ENCODE peak calls at places on chromosomes 11 and 22, in four cellular contexts. T is GM12878, D is HepG2, Q is K562. O is an unnamed sample.

GRCh38 chr11:102256251-102256650 is 61.0 kb upstream of the BIRC3 start:
- DNase-seq in T (no peak), D (no peak), Q (no peak), O (no peak)

GRCh38 chr11:46669606-46670243 is 30.7 kb downstream of the ARHGAP1 start:
- DNase-seq in Q (peak; percentile 49), D (peak; percentile 23), T (no peak), O (no peak)

GRCh38 chr22:47609653-47610052 is 847.2 kb downstream of the TBC1D22A start:
- DNase-seq in T (no peak), D (no peak), Q (no peak), O (no peak)

GRCh38 chr11:43067681-43068080 is 244.1 kb upstream of the API5 start:
- DNase-seq in Q (no peak), D (no peak), T (no peak), O (no peak)

GRCh38 chr11:131923309-131923708 is 552.9 kb downstream of the NTM start:
- DNase-seq in Q (no peak), T (no peak), D (no peak), O (no peak)

GRCh38 chr11:61532136-61533038 is 23.8 kb downstream of the LRRC10B start:
- DNase-seq in Q (peak; percentile 84), D (peak; percentile 34), T (no peak), O (peak; percentile 83)

GRCh38 chr11:63870351-63871197 is 31.7 kb downstream of the MARK2 start:
- DNase-seq in D (no peak), T (no peak), Q (no peak), O (no peak)

GRCh38 chr11:77001524-77001923 is 32.7 kb upstream of the B3GNT6 start:
- DNase-seq in T (no peak), Q (no peak), D (no peak), O (no peak)

GRCh38 chr11:74639533-74639932 is 47.2 kb downstream of the POLD3 start:
- DNase-seq in T (no peak), Q (peak; percentile 26), D (no peak), O (peak; percentile 12)

GRCh38 chr11:67563354-67564114 is 20.1 kb upstream of the GSTP1 start:
- DNase-seq in D (no peak), Q (no peak), T (no peak), O (no peak)

GRCh38 chr22:39932918-39933649 is 27.1 kb upstream of the TMA7B start:
- DNase-seq in T (no peak), D (peak; percentile 29), Q (peak; percentile 73), O (peak; percentile 79)

GRCh38 chr11:133331031-133331430 is 201.3 kb downstream of the OPCML start:
- DNase-seq in Q (no peak), T (no peak), D (no peak), O (no peak)

GRCh38 chr11:114386545-114386944 is 13.8 kb downstream of the C11orf71 start:
- DNase-seq in Q (no peak), D (no peak), T (no peak), O (no peak)

GRCh38 chr11:131430466-131431176 is 60.2 kb downstream of the NTM start:
- DNase-seq in T (no peak), D (no peak), Q (no peak), O (no peak)

GRCh38 chr11:44005956-44006355 is 41.8 kb upstream of the ACCSL start:
- DNase-seq in T (no peak), Q (no peak), D (no peak), O (no peak)

GRCh38 chr11:656426-656825 is 19.4 kb downstream of the DRD4 start:
- DNase-seq in Q (no peak), D (no peak), T (no peak), O (peak; percentile 3)

GRCh38 chr11:50078001-50078400 is 45.3 kb downstream of the OR4C45 start:
- DNase-seq in Q (no peak), T (no peak), D (no peak), O (no peak)

GRCh38 chr22:37681001-37681424 is 5.1 kb upstream of the NOL12 start:
- DNase-seq in Q (no peak), D (no peak), T (no peak), O (no peak)

GRCh38 chr22:38981005-38981658 is 1.0 kb upstream of the APOBEC3B start:
- DNase-seq in Q (peak; percentile 59), T (no peak), D (peak; percentile 67), O (peak; percentile 59)

GRCh38 chr11:35857922-35858321 is 85.9 kb upstream of the LDLRAD3 start:
- DNase-seq in T (no peak), Q (no peak), D (no peak), O (no peak)

GRCh38 chr22:20998411-20999336 is 3.2 kb downstream of the THAP7 start:
- DNase-seq in T (no peak), Q (no peak), D (no peak), O (no peak)

GRCh38 chr11:17275376-17276235 is 933 bp upstream of the NUCB2 start:
- DNase-seq in T (no peak), Q (no peak), D (peak; percentile 48), O (no peak)

GRCh38 chr11:87600938-87601337 is 563.2 kb downstream of the TMEM135 start:
- DNase-seq in Q (no peak), D (no peak), T (no peak), O (no peak)

GRCh38 chr22:40410272-40410671 is 39.9 kb downstream of the SGSM3 start:
- DNase-seq in D (no peak), Q (no peak), T (no peak), O (no peak)

GRCh38 chr11:5234390-5234834 is at the start of gene HBD:
- DNase-seq in Q (peak; percentile 77), T (no peak), D (no peak), O (no peak)

GRCh38 chr22:31973739-31974138 is 29.4 kb downstream of the YWHAH start:
- DNase-seq in Q (no peak), T (no peak), D (no peak), O (no peak)

GRCh38 chr22:29251265-29251664 is 16.5 kb downstream of the RHBDD3 start:
- DNase-seq in D (no peak), T (no peak), Q (no peak), O (no peak)

GRCh38 chr11:27373392-27373791 is 10.4 kb upstream of the CCDC34 start:
- DNase-seq in D (no peak), Q (no peak), T (no peak), O (no peak)

GRCh38 chr11:64060861-64061444 is 25.2 kb downstream of the FLRT1 start:
- DNase-seq in Q (peak; percentile 89), T (no peak), D (no peak), O (peak; percentile 91)

GRCh38 chr11:121249039-121249663 is 43.4 kb upstream of the SC5D start:
- DNase-seq in Q (peak; percentile 46), D (peak; percentile 23), T (no peak), O (peak; percentile 52)

GRCh38 chr11:704189-704798 is 1.7 kb upstream of the EPS8L2 start:
- DNase-seq in T (no peak), Q (no peak), D (no peak), O (no peak)

GRCh38 chr22:17476838-17477237 is 86.5 kb upstream of the SLC25A18 start:
- DNase-seq in Q (no peak), D (no peak), T (no peak), O (no peak)

GRCh38 chr22:45420539-45420938 is 7.0 kb downstream of the RIBC2 start:
- DNase-seq in T (no peak), D (no peak), Q (no peak), O (no peak)

GRCh38 chr11:1269957-1270356 is 39.5 kb downstream of the TOLLIP start:
- DNase-seq in D (no peak), Q (no peak), T (no peak), O (no peak)

GRCh38 chr11:64970731-64971151 is 1.2 kb downstream of the MAJIN start:
- DNase-seq in T (no peak), Q (no peak), D (no peak), O (no peak)

GRCh38 chr22:28799125-28799833 is 1.1 kb downstream of the XBP1 start:
- DNase-seq in Q (peak; percentile 26), D (peak; percentile 70), T (no peak), O (peak; percentile 37)

DNA sequence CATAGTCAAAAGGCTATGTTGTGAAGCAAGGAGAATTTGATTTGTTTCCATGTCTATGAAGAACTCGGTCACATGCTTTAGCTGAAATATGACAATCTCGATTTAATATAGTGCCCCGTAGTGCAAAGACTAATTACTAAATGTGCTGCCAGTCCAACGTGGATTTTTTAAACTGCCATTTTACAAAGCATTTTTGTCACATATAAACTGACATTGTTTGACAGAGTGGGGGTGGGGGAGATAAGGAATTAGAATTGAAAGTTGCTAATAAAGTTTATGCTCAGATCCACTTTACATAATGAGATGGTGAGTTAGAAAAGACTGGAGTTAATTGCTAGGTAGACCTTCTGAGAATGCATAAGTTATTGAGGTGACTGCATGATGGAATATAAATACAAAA is 159.0 kb upstream of the MTNR1B start:
- DNase-seq in T (no peak), Q (no peak), D (no peak), O (no peak)
- TF ChIP-seq FOXK2 in T (no peak), Q (no peak), D (no peak), O (no peak)

GRCh38 chr11:19820100-19820499 is 107.5 kb downstream of the NAV2 start:
- DNase-seq in Q (no peak), D (no peak), T (no peak), O (no peak)
- TF ChIP-seq FOXM1 in Q (no peak), D (no peak), T (no peak), O (no peak)

GRCh38 chr11:134331565-134332188 is at the start of gene GLB1L2:
- DNase-seq in T (no peak), Q (peak; percentile 99), D (peak; percentile 35), O (peak; percentile 99)
- TF ChIP-seq TARDBP in T (no peak), Q (no peak), D (no peak), O (no peak)

DNA sequence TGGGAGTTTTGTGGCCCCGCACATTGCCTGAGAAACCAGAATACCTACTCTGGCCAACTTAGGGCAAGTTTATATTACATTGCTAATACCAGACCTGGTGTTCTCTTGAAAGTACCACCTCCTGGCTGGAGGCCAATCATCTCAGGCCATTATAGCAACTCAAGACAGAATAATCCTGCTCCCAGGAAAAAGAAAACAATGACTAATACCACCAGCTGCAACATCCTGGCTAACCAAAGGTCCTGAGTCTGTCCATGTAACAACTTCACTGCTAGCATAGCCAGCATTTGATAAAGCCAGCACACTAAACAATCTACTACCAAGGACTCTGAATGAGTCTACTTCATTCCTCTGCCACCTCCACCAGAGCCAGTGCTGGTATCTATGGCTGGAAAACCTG is 1298.7 kb upstream of the CNTN5 start:
- DNase-seq in D (peak; percentile 24), T (no peak), Q (no peak), O (no peak)
- TF ChIP-seq FOXK2 in D (no peak), T (no peak), Q (no peak), O (no peak)

DNA sequence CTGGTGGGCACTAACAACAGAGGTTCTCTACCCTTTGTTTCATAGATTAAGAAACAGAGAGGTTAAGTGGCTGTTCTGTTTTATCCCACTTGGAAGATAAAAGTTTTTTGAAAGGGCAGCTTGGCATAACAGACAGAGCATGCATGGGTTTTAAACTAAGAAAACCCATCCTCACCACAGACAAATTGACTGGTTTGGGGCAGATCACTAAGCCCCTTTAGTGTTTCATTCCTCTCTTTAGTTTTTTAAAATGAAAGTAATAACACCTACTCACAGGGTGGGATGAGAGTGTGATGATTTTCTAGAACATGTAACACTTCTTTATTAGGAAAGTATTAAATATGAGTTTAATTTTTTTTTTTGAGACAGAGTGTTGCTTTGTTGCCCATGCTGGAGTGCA is 12.3 kb upstream of the RRAS2 start:
- DNase-seq in D (no peak), Q (no peak), T (no peak), O (no peak)
- TF ChIP-seq FOXM1 in D (no peak), Q (no peak), T (no peak), O (no peak)

O was measured in HEK293T.